ENCODE peak calls at places on chromosomes 6 and 20, in four cellular contexts. R is NCI-H1092, T is fibroblast of the aortic adventitia, H is foreskin fibroblast. M is an unnamed sample.

GRCh38 chr6:7585287-7585930 is 4.6 kb upstream of the SNRNP48 start:
- DNase-seq in H (no peak), T (no peak), R (no peak), M (no peak)

GRCh38 chr6:134741193-134741521 is 208.7 kb downstream of the ALDH8A1 start:
- DNase-seq in R (no peak), H (no peak), T (no peak), M (peak)

GRCh38 chr6:45961125-45961524 is 54.5 kb downstream of the CLIC5 start:
- DNase-seq in R (no peak), H (no peak), T (peak), M (no peak)

GRCh38 chr6:11324453-11325023 is 92.1 kb upstream of the NEDD9 start:
- DNase-seq in R (no peak), T (no peak), H (no peak), M (no peak)

GRCh38 chr20:19968488-19969073 is 48.6 kb upstream of the NAA20 start:
- DNase-seq in T (no peak), H (no peak), R (no peak), M (no peak)

GRCh38 chr6:142030115-142030619 is 102.6 kb upstream of the GJE1 start:
- DNase-seq in R (no peak), T (peak), H (no peak), M (no peak)

GRCh38 chr20:5772704-5773103 is 22.5 kb downstream of the SHLD1 start:
- DNase-seq in H (no peak), R (no peak), T (no peak), M (no peak)

GRCh38 chr6:41088451-41088850 is 15.7 kb downstream of the NFYA start:
- DNase-seq in T (no peak), H (no peak), R (no peak), M (no peak)

GRCh38 chr20:40535816-40536215 is 153.2 kb downstream of the MAFB start:
- DNase-seq in T (no peak), R (no peak), H (no peak), M (no peak)

GRCh38 chr6:79201127-79201526 is 33.4 kb downstream of the HMGN3 start:
- DNase-seq in T (no peak), H (no peak), R (no peak), M (no peak)

GRCh38 chr6:126440923-126441322 is 101.0 kb downstream of the CENPW start:
- DNase-seq in T (no peak), H (no peak), R (no peak), M (no peak)

GRCh38 chr20:49620364-49621240 is 52.7 kb upstream of the PTGIS start:
- DNase-seq in T (no peak), R (no peak), H (no peak), M (no peak)

GRCh38 chr20:3283222-3283820 is 44.3 kb upstream of the SLC4A11 start:
- DNase-seq in H (no peak), R (no peak), T (no peak), M (no peak)

GRCh38 chr6:156557269-156557885 is 219.8 kb upstream of the ARID1B start:
- DNase-seq in T (peak), R (peak), H (no peak), M (peak)

GRCh38 chr6:149925253-149925973 is 2.5 kb upstream of the RAET1G start:
- DNase-seq in R (no peak), H (no peak), T (no peak), M (no peak)

GRCh38 chr6:119283214-119283613 is 66.3 kb downstream of the MAN1A1 start:
- DNase-seq in T (no peak), R (no peak), H (no peak), M (no peak)

GRCh38 chr20:53869466-53870258 is 200.7 kb downstream of the BCAS1 start:
- DNase-seq in R (peak), H (peak), T (peak), M (peak)

GRCh38 chr20:36314734-36315544 is 8.8 kb downstream of the DLGAP4 start:
- DNase-seq in T (no peak), R (no peak), H (no peak), M (no peak)

GRCh38 chr6:43359831-43360230 is 9.6 kb downstream of the ZNF318 start:
- DNase-seq in R (no peak), T (no peak), H (no peak), M (no peak)

GRCh38 chr20:58202039-58202438 is 26.4 kb downstream of the ANKRD60 start:
- DNase-seq in H (no peak), T (no peak), R (no peak), M (no peak)

GRCh38 chr6:167827588-167828324 is 1.0 kb downstream of the AFDN start:
- DNase-seq in R (peak), T (peak), H (peak), M (no peak)

GRCh38 chr6:94501546-94501945 is 1075.8 kb upstream of the MANEA start:
- DNase-seq in R (no peak), T (no peak), H (no peak), M (no peak)

GRCh38 chr6:42509765-42510164 is 54.1 kb upstream of the UBR2 start:
- DNase-seq in R (no peak), T (no peak), H (no peak), M (no peak)

GRCh38 chr6:167990016-167990945 is 7.2 kb upstream of the KIF25 start:
- DNase-seq in H (no peak), R (no peak), T (no peak), M (no peak)

GRCh38 chr20:8667306-8667705 is 401.6 kb upstream of the PLCB4 start:
- DNase-seq in H (no peak), T (peak), R (no peak), M (no peak)

GRCh38 chr6:152673233-152673632 is 24.5 kb upstream of the MYCT1 start:
- DNase-seq in H (no peak), T (peak), R (no peak), M (no peak)

GRCh38 chr20:52192296-52193007 is 873 bp upstream of the ZFP64 start:
- DNase-seq in H (no peak), T (peak), R (peak), M (peak)

GRCh38 chr20:33894798-33895197 is 83.7 kb downstream of the CHMP4B start:
- DNase-seq in R (no peak), T (peak), H (peak), M (no peak)

GRCh38 chr6:16064687-16065086 is 64.2 kb upstream of the MYLIP start:
- DNase-seq in R (peak), T (no peak), H (no peak), M (peak)

GRCh38 chr6:165854061-165854862 is 191.2 kb upstream of the PDE10A start:
- DNase-seq in H (no peak), R (no peak), T (no peak), M (no peak)

GRCh38 chr6:37882292-37882691 is 62.8 kb downstream of the ZFAND3 start:
- DNase-seq in H (no peak), R (no peak), T (no peak), M (no peak)

GRCh38 chr6:45896783-45897441 is 118.7 kb downstream of the CLIC5 start:
- DNase-seq in R (no peak), T (peak), H (peak), M (no peak)

GRCh38 chr20:61295249-61295648 is 43.2 kb downstream of the CDH4 start:
- DNase-seq in H (no peak), T (no peak), R (no peak), M (no peak)

GRCh38 chr6:6915813-6916547 is 191.8 kb upstream of the RREB1 start:
- DNase-seq in H (peak), T (peak), R (no peak), M (no peak)

GRCh38 chr6:33683051-33683571 is 28.4 kb downstream of the UQCC2 start:
- DNase-seq in T (no peak), R (no peak), H (no peak), M (no peak)

GRCh38 chr20:48275325-48275724 is 490.0 kb upstream of the SULF2 start:
- DNase-seq in T (peak), H (no peak), R (no peak), M (no peak)

GRCh38 chr20:14234666-14235295 is 102.6 kb downstream of the FLRT3 start:
- DNase-seq in T (peak), R (no peak), H (peak), M (no peak)

GRCh38 chr6:123635567-123635966 is 1.2 kb downstream of the TRDN start:
- DNase-seq in H (no peak), T (no peak), R (no peak), M (no peak)

GRCh38 chr20:24637941-24638340 is 168.5 kb downstream of the SYNDIG1 start:
- DNase-seq in R (no peak), T (no peak), H (no peak), M (no peak)

M was measured in SHP77 treated with DMSO at 0.1 percent for 48 hours.